ENCODE peak calls at places on chromosomes 6 and 20, in six cellular contexts. U is pons; W is stimulated activated CD8-positive, alpha-beta memory T cell treated with anti-CD3 and anti-CD28 coated beads, Interleukin-4, amount 100 ng/mL, for 1 hour; F is kidney tubule cell; E is iris pigment epithelial cell; I is endothelial cell. Z is an unnamed sample.
A peak's percentile ranks its signal among the peaks of the same experiment; 100 is the strongest.

GRCh38 chr6:4308354-4308753 is 173.0 kb upstream of the ECI2 start:
- DNase-seq in E (peak; percentile 49), U (no peak), W (no peak), F (no peak), I (no peak), Z (no peak)

GRCh38 chr6:148750826-148751225 is 4.0 kb downstream of the UST start:
- DNase-seq in F (no peak), I (no peak), U (no peak), W (no peak), E (peak; percentile 60), Z (peak; percentile 12)

GRCh38 chr6:46784535-46784934 is 8.7 kb upstream of the MEP1A start:
- DNase-seq in U (no peak), W (no peak), F (no peak), E (no peak), I (no peak), Z (no peak)

GRCh38 chr6:75203721-75204120 is 2.1 kb downstream of the COL12A1 start:
- DNase-seq in I (no peak), E (peak; percentile 43), U (no peak), F (no peak), W (no peak), Z (peak; percentile 79)

GRCh38 chr20:1322511-1323245 is 6.3 kb downstream of the SDCBP2 start:
- DNase-seq in I (no peak), F (no peak), E (peak; percentile 98), W (no peak), U (no peak), Z (peak; percentile 99)

GRCh38 chr6:1949533-1949932 is 295.9 kb downstream of the GMDS start:
- DNase-seq in W (no peak), I (no peak), U (peak; percentile 16), F (peak; percentile 73), E (peak; percentile 72), Z (no peak)

GRCh38 chr20:57598060-57598459 is 22.2 kb downstream of the ZBP1 start:
- DNase-seq in W (no peak), U (no peak), I (no peak), E (no peak), F (no peak), Z (no peak)

GRCh38 chr6:36595168-36595818 is 1.1 kb downstream of the SRSF3 start:
- DNase-seq in F (peak; percentile 55), E (peak; percentile 65), I (peak; percentile 19), W (no peak), U (peak; percentile 72), Z (peak; percentile 72)

GRCh38 chr20:35257175-35257909 is 20.6 kb downstream of the MMP24OS start:
- DNase-seq in U (no peak), I (no peak), W (no peak), F (peak; percentile 30), E (no peak), Z (peak; percentile 48)

GRCh38 chr20:5282561-5282960 is 34.2 kb downstream of the PROKR2 start:
- DNase-seq in E (no peak), W (no peak), U (no peak), I (no peak), F (no peak), Z (no peak)

GRCh38 chr6:108161724-108162282 is 4.0 kb upstream of the NR2E1 start:
- DNase-seq in E (no peak), F (no peak), I (no peak), W (no peak), U (no peak), Z (no peak)

GRCh38 chr20:25050501-25051350 is 7.2 kb downstream of the ACSS1 start:
- DNase-seq in U (no peak), W (no peak), F (no peak), I (no peak), E (no peak), Z (no peak)

GRCh38 chr6:152750694-152751093 is at the start of gene VIP:
- DNase-seq in U (no peak), E (peak; percentile 46), F (peak; percentile 37), I (peak; percentile 61), W (no peak), Z (peak; percentile 54)

GRCh38 chr6:93417421-93417996 is 1.9 kb downstream of the EPHA7 start:
- DNase-seq in F (peak; percentile 42), E (peak; percentile 15), U (peak; percentile 42), W (no peak), I (peak; percentile 37), Z (no peak)

GRCh38 chr20:43844778-43845614 is 69.7 kb upstream of the TOX2 start:
- DNase-seq in U (peak; percentile 8), I (no peak), E (peak; percentile 95), W (no peak), F (peak; percentile 90), Z (peak; percentile 99)

GRCh38 chr6:156773935-156774871 is 3.0 kb upstream of the ARID1B start:
- DNase-seq in I (no peak), W (no peak), F (no peak), E (peak; percentile 59), U (no peak), Z (no peak)

GRCh38 chr6:137707590-137708360 is 159.3 kb upstream of the TNFAIP3 start:
- DNase-seq in F (peak; percentile 90), U (peak; percentile 88), E (peak; percentile 93), I (peak; percentile 17), W (peak; percentile 50), Z (peak; percentile 90)

GRCh38 chr6:27281105-27281539 is 31.0 kb downstream of the POM121L2 start:
- DNase-seq in F (peak; percentile 33), W (no peak), U (no peak), I (no peak), E (no peak), Z (peak; percentile 32)

GRCh38 chr20:60249436-60249835 is 291.2 kb downstream of the CDH26 start:
- DNase-seq in W (no peak), E (peak; percentile 73), I (no peak), U (no peak), F (peak; percentile 98), Z (peak; percentile 100)

GRCh38 chr20:58650181-58650775 is 805 bp upstream of the STX16 start:
- DNase-seq in F (no peak), U (no peak), W (no peak), I (peak; percentile 41), E (no peak), Z (no peak)

GRCh38 chr20:9467995-9468394 is 46.4 kb upstream of the LAMP5 start:
- DNase-seq in W (no peak), F (no peak), I (peak; percentile 8), E (no peak), U (no peak), Z (peak; percentile 12)

GRCh38 chr6:53359088-53359842 is 10.5 kb upstream of the ELOVL5 start:
- DNase-seq in F (peak; percentile 98), E (peak; percentile 97), W (peak; percentile 66), I (peak; percentile 96), U (peak; percentile 97), Z (peak; percentile 98)

GRCh38 chr6:169499728-169500265 is 202.0 kb downstream of the WDR27 start:
- DNase-seq in W (no peak), I (no peak), E (no peak), U (peak; percentile 56), F (no peak), Z (no peak)

GRCh38 chr6:158567152-158567551 is 7.3 kb downstream of the TMEM181 start:
- DNase-seq in E (no peak), W (no peak), U (no peak), I (no peak), F (no peak), Z (no peak)

GRCh38 chr20:19621072-19621471 is 137.0 kb upstream of the RIN2 start:
- DNase-seq in F (peak; percentile 84), W (no peak), U (no peak), E (no peak), I (no peak), Z (peak; percentile 72)

GRCh38 chr6:169997930-169998218 is 246.5 kb downstream of the ERMARD start:
- DNase-seq in U (no peak), E (peak; percentile 3), W (no peak), F (no peak), I (no peak), Z (peak; percentile 60)

GRCh38 chr20:9021699-9022098 is 47.2 kb upstream of the PLCB4 start:
- DNase-seq in I (no peak), W (no peak), E (peak; percentile 14), F (peak; percentile 57), U (peak; percentile 2), Z (peak; percentile 57)

GRCh38 chr20:53578492-53579222 is 15.0 kb downstream of the ZNF217 start:
- DNase-seq in I (peak; percentile 71), E (peak; percentile 87), U (peak; percentile 93), F (peak; percentile 84), W (no peak), Z (peak; percentile 93)

GRCh38 chr6:100289285-100289684 is 175.4 kb downstream of the SIM1 start:
- DNase-seq in E (no peak), F (no peak), W (no peak), U (no peak), I (no peak), Z (no peak)

GRCh38 chr20:46828471-46828870 is 66.2 kb upstream of the EYA2 start:
- DNase-seq in F (peak; percentile 7), E (peak; percentile 87), W (no peak), I (no peak), U (no peak), Z (peak; percentile 66)

GRCh38 chr20:32777177-32777956 is 15.2 kb downstream of the DNMT3B start:
- DNase-seq in W (no peak), U (no peak), F (peak; percentile 91), E (no peak), I (no peak), Z (peak; percentile 44)

GRCh38 chr6:134870677-134871498 is 79.0 kb downstream of the ALDH8A1 start:
- DNase-seq in I (no peak), W (no peak), E (peak; percentile 72), U (no peak), F (no peak), Z (no peak)

GRCh38 chr20:4513720-4514119 is 208.0 kb upstream of the PRND start:
- DNase-seq in U (no peak), I (no peak), E (peak; percentile 94), W (no peak), F (peak; percentile 86), Z (peak; percentile 99)

GRCh38 chr6:148343383-148343782 is 745 bp downstream of the SASH1 start:
- DNase-seq in E (no peak), U (peak; percentile 70), F (no peak), I (no peak), W (no peak), Z (peak; percentile 49)